ENCODE peak calls at places on chromosomes 12 and 14, in seven cellular contexts. W, T, I, A, P, Z and D are unnamed samples.

GRCh38 chr12:114695305-114695592 is 11.3 kb upstream of the TBX3 start:
- DNase-seq in A (no peak), T (no peak), W (no peak), Z (no peak), I (no peak), P (no peak), D (no peak)

GRCh38 chr12:75550401-75550851 is 39.0 kb upstream of the KRR1 start:
- DNase-seq in W (no peak), A (no peak), P (no peak), Z (no peak), T (no peak), I (no peak), D (no peak)

GRCh38 chr12:82474798-82475184 is 116.5 kb downstream of the METTL25 start:
- DNase-seq in A (no peak), I (no peak), P (peak), T (peak), Z (no peak), W (no peak), D (no peak)

GRCh38 chr12:54759751-54760150 is 94.6 kb upstream of the MUCL1 start:
- DNase-seq in T (peak), P (peak), A (no peak), Z (no peak), I (no peak), W (peak), D (no peak)

GRCh38 chr12:52050771-52051541 is at the start of gene NR4A1:
- DNase-seq in P (peak), A (peak), T (peak), Z (peak), W (peak), I (peak), D (peak)

GRCh38 chr14:48350971-48351370 is 675.6 kb upstream of the MDGA2 start:
- DNase-seq in W (no peak), T (no peak), P (no peak), A (no peak), I (no peak), Z (no peak), D (no peak)

GRCh38 chr14:93059917-93060545 is 55.7 kb downstream of the ITPK1 start:
- DNase-seq in T (no peak), W (no peak), P (no peak), A (no peak), I (no peak), Z (no peak), D (no peak)

GRCh38 chr12:11814362-11814761 is 164.9 kb downstream of the ETV6 start:
- DNase-seq in P (peak), I (no peak), A (no peak), T (peak), W (no peak), Z (no peak), D (peak)

GRCh38 chr14:93104961-93105360 is 10.8 kb downstream of the ITPK1 start:
- DNase-seq in P (no peak), I (no peak), Z (no peak), W (no peak), A (no peak), T (no peak), D (no peak)